ENCODE peak calls at places on chromosomes 1 and 21, in seven cellular contexts. Z, T, D, Q, P, C and U are unnamed samples.
A peak's percentile ranks its signal among the peaks of the same experiment; 100 is the strongest.

GRCh38 chr21:24955275-24955961 is 651.9 kb downstream of the MRPL39 start:
- DNase-seq in Z (no peak), T (no peak), D (no peak), Q (no peak), P (no peak), C (no peak), U (no peak)

GRCh38 chr21:39118061-39118460 is 65.2 kb downstream of the PSMG1 start:
- DNase-seq in Z (no peak), T (no peak), D (no peak), Q (no peak), P (no peak), C (no peak), U (no peak)

GRCh38 chr1:227786673-227787512 is 28.6 kb upstream of the PRSS38 start:
- DNase-seq in Z (no peak), T (no peak), D (peak; percentile 24), Q (no peak), P (peak; percentile 68), C (no peak), U (no peak)

GRCh38 chr1:160837558-160838205 is 25.0 kb downstream of the CD244 start:
- DNase-seq in Z (peak; percentile 15), T (peak; percentile 23), D (no peak), Q (no peak), P (no peak), C (peak; percentile 82), U (no peak)

GRCh38 chr21:40631201-40631600 is 215.8 kb downstream of the DSCAM start:
- DNase-seq in Z (peak; percentile 88), T (no peak), D (no peak), Q (no peak), P (no peak), C (no peak), U (no peak)

GRCh38 chr1:100835866-100836842 is 58.5 kb downstream of the EXTL2 start:
- DNase-seq in Z (no peak), T (no peak), D (no peak), Q (no peak), P (no peak), C (no peak), U (no peak)

GRCh38 chr1:27872059-27872801 is at the start of gene THEMIS2:
- DNase-seq in Z (peak; percentile 33), T (peak; percentile 75), D (peak; percentile 86), Q (peak; percentile 27), P (peak; percentile 88), C (peak; percentile 62), U (peak; percentile 41)

GRCh38 chr1:158818991-158819405 is 12.2 kb upstream of the MNDA start:
- DNase-seq in Z (no peak), T (no peak), D (no peak), Q (no peak), P (no peak), C (no peak), U (no peak)

GRCh38 chr1:51568231-51568935 is 48.5 kb upstream of the OSBPL9 start:
- DNase-seq in Z (no peak), T (no peak), D (no peak), Q (no peak), P (no peak), C (no peak), U (no peak)

GRCh38 chr1:164605254-164606091 is 46.5 kb downstream of the PBX1 start:
- DNase-seq in Z (no peak), T (no peak), D (peak; percentile 70), Q (no peak), P (no peak), C (no peak), U (no peak)

GRCh38 chr1:43753422-43753821 is 46.1 kb downstream of the ST3GAL3 start:
- DNase-seq in Z (no peak), T (no peak), D (no peak), Q (no peak), P (no peak), C (no peak), U (no peak)

GRCh38 chr1:203592728-203593127 is 33.9 kb upstream of the ATP2B4 start:
- DNase-seq in Z (peak; percentile 12), T (no peak), D (no peak), Q (no peak), P (no peak), C (peak; percentile 49), U (no peak)

GRCh38 chr1:156582388-156583022 is 3.0 kb downstream of the TTC24 start:
- DNase-seq in Z (no peak), T (no peak), D (no peak), Q (no peak), P (no peak), C (no peak), U (no peak)

GRCh38 chr1:10283318-10283984 is 73.1 kb downstream of the KIF1B start:
- DNase-seq in Z (peak; percentile 35), T (no peak), D (no peak), Q (no peak), P (no peak), C (no peak), U (no peak)

GRCh38 chr21:15065381-15066230 is 806 bp upstream of the NRIP1 start:
- DNase-seq in Z (peak; percentile 89), T (peak; percentile 79), D (peak; percentile 79), Q (peak; percentile 84), P (peak; percentile 90), C (peak; percentile 81), U (peak; percentile 14)

GRCh38 chr1:116886532-116886931 is 23.2 kb upstream of the PTGFRN start:
- DNase-seq in Z (peak; percentile 84), T (no peak), D (no peak), Q (no peak), P (no peak), C (no peak), U (no peak)

GRCh38 chr1:225114354-225114995 is 185.0 kb downstream of the DNAH14 start:
- DNase-seq in Z (no peak), T (no peak), D (no peak), Q (no peak), P (no peak), C (peak; percentile 57), U (no peak)

GRCh38 chr1:75233302-75233929 is 99.2 kb downstream of the LHX8 start:
- DNase-seq in Z (peak; percentile 35), T (no peak), D (peak; percentile 70), Q (no peak), P (no peak), C (no peak), U (no peak)

GRCh38 chr1:63960326-63960725 is 186.5 kb downstream of the ROR1 start:
- DNase-seq in Z (no peak), T (no peak), D (no peak), Q (no peak), P (no peak), C (no peak), U (no peak)

GRCh38 chr1:162317659-162318058 is 59.0 kb downstream of the SPATA46 start:
- DNase-seq in Z (no peak), T (no peak), D (no peak), Q (no peak), P (no peak), C (peak; percentile 29), U (no peak)

GRCh38 chr1:44103270-44104131 is 15.1 kb upstream of the KLF17 start:
- DNase-seq in Z (peak; percentile 5), T (no peak), D (peak; percentile 73), Q (no peak), P (peak; percentile 63), C (no peak), U (peak; percentile 24)

GRCh38 chr1:59072017-59072947 is 224.6 kb upstream of the FGGY start:
- DNase-seq in Z (peak; percentile 39), T (no peak), D (peak; percentile 26), Q (no peak), P (no peak), C (peak; percentile 48), U (no peak)

GRCh38 chr1:34762474-34763141 is 3.1 kb downstream of the GJB4 start:
- DNase-seq in Z (no peak), T (no peak), D (no peak), Q (no peak), P (no peak), C (no peak), U (no peak)

GRCh38 chr1:55584521-55585401 is 369.6 kb upstream of the USP24 start:
- DNase-seq in Z (peak; percentile 67), T (no peak), D (peak; percentile 23), Q (peak; percentile 51), P (no peak), C (no peak), U (no peak)

GRCh38 chr1:179867493-179868330 is 9.9 kb downstream of the TOR1AIP2 start:
- DNase-seq in Z (peak; percentile 32), T (peak; percentile 25), D (peak; percentile 91), Q (no peak), P (no peak), C (peak; percentile 46), U (peak; percentile 17)

GRCh38 chr1:205569411-205570172 is 62.2 kb downstream of the ELK4 start:
- DNase-seq in Z (no peak), T (no peak), D (peak; percentile 9), Q (no peak), P (peak; percentile 55), C (no peak), U (no peak)

GRCh38 chr1:109906160-109906838 is 4.3 kb upstream of the CSF1 start:
- DNase-seq in Z (no peak), T (no peak), D (no peak), Q (no peak), P (no peak), C (peak; percentile 35), U (no peak)

GRCh38 chr1:109908857-109909256 is 1.8 kb upstream of the CSF1 start:
- DNase-seq in Z (no peak), T (no peak), D (no peak), Q (no peak), P (no peak), C (no peak), U (no peak)

GRCh38 chr1:109907190-109907774 is 3.4 kb upstream of the CSF1 start:
- DNase-seq in Z (no peak), T (no peak), D (no peak), Q (no peak), P (no peak), C (no peak), U (no peak)

GRCh38 chr1:109905520-109905919 is 5.1 kb upstream of the CSF1 start:
- DNase-seq in Z (no peak), T (no peak), D (no peak), Q (no peak), P (no peak), C (no peak), U (no peak)

GRCh38 chr1:109906839-109907180 is 3.8 kb upstream of the CSF1 start:
- DNase-seq in Z (no peak), T (no peak), D (no peak), Q (no peak), P (no peak), C (no peak), U (no peak)
- TF ChIP-seq CTCF in Z (no peak), T (no peak), D (no peak), Q (no peak), P (no peak), C (no peak), U (no peak)

GRCh38 chr1:93681549-93682412 is at the start of gene BCAR3:
- DNase-seq in Z (peak; percentile 80), T (peak; percentile 83), D (peak; percentile 87), Q (peak; percentile 69), P (peak; percentile 90), C (no peak), U (peak; percentile 51)
- TF ChIP-seq CTCF in Z (peak; percentile 8), T (peak; percentile 59), D (no peak), Q (peak; percentile 36), P (peak; percentile 27), C (no peak), U (peak; percentile 39)

GRCh38 chr1:26391450-26391849 is 18.9 kb upstream of the ZNF683 start:
- DNase-seq in Z (peak; percentile 45), T (no peak), D (peak; percentile 79), Q (no peak), P (no peak), C (peak; percentile 32), U (no peak)
- TF ChIP-seq CTCF in Z (peak; percentile 97), T (no peak), D (peak; percentile 85), Q (no peak), P (peak; percentile 42), C (peak; percentile 70), U (peak; percentile 57)

GRCh38 chr1:221272940-221273339 is 393.7 kb downstream of the HLX start:
- DNase-seq in Z (no peak), T (no peak), D (peak; percentile 2), Q (no peak), P (no peak), C (peak; percentile 11), U (no peak)
- TF ChIP-seq CTCF in Z (peak; percentile 3), T (peak; percentile 51), D (peak; percentile 27), Q (no peak), P (no peak), C (no peak), U (no peak)